ENCODE peak calls at places on chromosomes 6 and 20, in four cellular contexts. One of them, this sample, is unnamed.

GRCh38 chr6:170082531-170083187 is 208.2 kb downstream of the DLL1 start:
- DNase-seq in CD8-positive, alpha-beta T cell: no peak
- DNase-seq in pancreas: no peak
- DNase-seq in lower lobe of right lung: peak; percentile 24
- DNase-seq in this sample: no peak

GRCh38 chr6:138001750-138002349 is 105.4 kb downstream of the PERP start:
- DNase-seq in pancreas: peak; percentile 45
- DNase-seq in lower lobe of right lung: no peak
- DNase-seq in CD8-positive, alpha-beta T cell: peak; percentile 53
- DNase-seq in this sample: no peak

GRCh38 chr6:136016228-136017225 is 165.0 kb downstream of the PDE7B start:
- DNase-seq in lower lobe of right lung: peak; percentile 55
- DNase-seq in CD8-positive, alpha-beta T cell: no peak
- DNase-seq in pancreas: no peak
- DNase-seq in this sample: no peak

GRCh38 chr6:115618311-115618710 is 442.4 kb downstream of the FRK start:
- DNase-seq in pancreas: no peak
- DNase-seq in lower lobe of right lung: no peak
- DNase-seq in CD8-positive, alpha-beta T cell: no peak
- DNase-seq in this sample: no peak

GRCh38 chr20:17227669-17228623 is 1.1 kb downstream of the PCSK2 start:
- DNase-seq in lower lobe of right lung: peak; percentile 41
- DNase-seq in pancreas: no peak
- DNase-seq in CD8-positive, alpha-beta T cell: no peak
- DNase-seq in this sample: no peak

GRCh38 chr6:169803291-169803811 is 51.9 kb downstream of the ERMARD start:
- DNase-seq in pancreas: no peak
- DNase-seq in lower lobe of right lung: no peak
- DNase-seq in CD8-positive, alpha-beta T cell: no peak
- DNase-seq in this sample: peak; percentile 60

GRCh38 chr6:169978615-169979161 is 227.3 kb downstream of the ERMARD start:
- DNase-seq in lower lobe of right lung: peak; percentile 52
- DNase-seq in pancreas: no peak
- DNase-seq in CD8-positive, alpha-beta T cell: no peak
- DNase-seq in this sample: no peak

GRCh38 chr6:168908887-168909286 is 344.8 kb downstream of the THBS2 start:
- DNase-seq in pancreas: no peak
- DNase-seq in CD8-positive, alpha-beta T cell: no peak
- DNase-seq in lower lobe of right lung: no peak
- DNase-seq in this sample: no peak

GRCh38 chr6:47714802-47715201 is 16.4 kb downstream of the ADGRF4 start:
- DNase-seq in pancreas: no peak
- DNase-seq in lower lobe of right lung: no peak
- DNase-seq in CD8-positive, alpha-beta T cell: no peak
- DNase-seq in this sample: no peak

GRCh38 chr6:54440549-54440948 is 132.3 kb downstream of the TINAG start:
- DNase-seq in pancreas: no peak
- DNase-seq in CD8-positive, alpha-beta T cell: no peak
- DNase-seq in lower lobe of right lung: no peak
- DNase-seq in this sample: no peak

GRCh38 chr6:136499370-136499769 is 50.9 kb downstream of the MAP7 start:
- DNase-seq in CD8-positive, alpha-beta T cell: no peak
- DNase-seq in pancreas: no peak
- DNase-seq in lower lobe of right lung: no peak
- DNase-seq in this sample: no peak

GRCh38 chr6:13159295-13159694 is 169.0 kb downstream of the TBC1D7 start:
- DNase-seq in CD8-positive, alpha-beta T cell: no peak
- DNase-seq in lower lobe of right lung: no peak
- DNase-seq in pancreas: no peak
- DNase-seq in this sample: no peak

GRCh38 chr6:30882764-30883475 is 1.4 kb upstream of the DDR1 start:
- DNase-seq in pancreas: peak; percentile 89
- DNase-seq in CD8-positive, alpha-beta T cell: no peak
- DNase-seq in lower lobe of right lung: peak; percentile 83
- DNase-seq in this sample: no peak

GRCh38 chr6:111715321-111715720 is 109.6 kb upstream of the TRAF3IP2 start:
- DNase-seq in lower lobe of right lung: no peak
- DNase-seq in pancreas: no peak
- DNase-seq in CD8-positive, alpha-beta T cell: no peak
- DNase-seq in this sample: no peak

GRCh38 chr20:44643596-44644383 is 7.7 kb downstream of the ADA start:
- DNase-seq in pancreas: peak; percentile 27
- DNase-seq in CD8-positive, alpha-beta T cell: peak; percentile 24
- DNase-seq in lower lobe of right lung: peak; percentile 69
- DNase-seq in this sample: peak; percentile 49

GRCh38 chr6:170011233-170012142 is 260.1 kb downstream of the ERMARD start:
- DNase-seq in pancreas: no peak
- DNase-seq in CD8-positive, alpha-beta T cell: no peak
- DNase-seq in lower lobe of right lung: no peak
- DNase-seq in this sample: no peak

GRCh38 chr6:136103101-136103688 is 146.9 kb downstream of the MTFR2 start:
- DNase-seq in CD8-positive, alpha-beta T cell: no peak
- DNase-seq in pancreas: no peak
- DNase-seq in lower lobe of right lung: no peak
- DNase-seq in this sample: no peak

GRCh38 chr6:118298476-118298875 is 249.6 kb upstream of the PLN start:
- DNase-seq in CD8-positive, alpha-beta T cell: no peak
- DNase-seq in lower lobe of right lung: no peak
- DNase-seq in pancreas: no peak
- DNase-seq in this sample: no peak

GRCh38 chr6:1613631-1614447 is 4.1 kb downstream of the FOXC1 start:
- DNase-seq in CD8-positive, alpha-beta T cell: no peak
- DNase-seq in lower lobe of right lung: no peak
- DNase-seq in pancreas: no peak
- DNase-seq in this sample: no peak

GRCh38 chr6:52391599-52391998 is 28.5 kb upstream of the EFHC1 start:
- DNase-seq in pancreas: no peak
- DNase-seq in CD8-positive, alpha-beta T cell: no peak
- DNase-seq in lower lobe of right lung: no peak
- DNase-seq in this sample: no peak

GRCh38 chr6:40958740-40959139 is 80.3 kb downstream of the UNC5CL start:
- DNase-seq in CD8-positive, alpha-beta T cell: no peak
- DNase-seq in lower lobe of right lung: no peak
- DNase-seq in pancreas: no peak
- DNase-seq in this sample: no peak

GRCh38 chr20:40807094-40807623 is 118.1 kb upstream of the MAFB start:
- DNase-seq in pancreas: no peak
- DNase-seq in CD8-positive, alpha-beta T cell: no peak
- DNase-seq in lower lobe of right lung: no peak
- DNase-seq in this sample: no peak

GRCh38 chr6:146209942-146210341 is 181.1 kb downstream of the GRM1 start:
- DNase-seq in CD8-positive, alpha-beta T cell: no peak
- DNase-seq in pancreas: no peak
- DNase-seq in lower lobe of right lung: no peak
- DNase-seq in this sample: no peak

GRCh38 chr6:163761491-163761890 is 347.0 kb downstream of the QKI start:
- DNase-seq in CD8-positive, alpha-beta T cell: no peak
- DNase-seq in pancreas: no peak
- DNase-seq in lower lobe of right lung: no peak
- DNase-seq in this sample: no peak

GRCh38 chr20:17873410-17874270 is 95.0 kb downstream of the SNX5 start:
- DNase-seq in lower lobe of right lung: peak; percentile 88
- DNase-seq in CD8-positive, alpha-beta T cell: no peak
- DNase-seq in pancreas: peak; percentile 91
- DNase-seq in this sample: no peak

GRCh38 chr20:57072184-57072583 is 194.3 kb downstream of the BMP7 start:
- DNase-seq in pancreas: no peak
- DNase-seq in CD8-positive, alpha-beta T cell: no peak
- DNase-seq in lower lobe of right lung: no peak
- DNase-seq in this sample: no peak

GRCh38 chr20:63782051-63782471 is 42.5 kb downstream of the SLC2A4RG start:
- DNase-seq in lower lobe of right lung: no peak
- DNase-seq in pancreas: no peak
- DNase-seq in CD8-positive, alpha-beta T cell: peak; percentile 15
- DNase-seq in this sample: no peak

GRCh38 chr20:50130346-50130703 is 17.4 kb upstream of the UBE2V1 start:
- DNase-seq in CD8-positive, alpha-beta T cell: no peak
- DNase-seq in lower lobe of right lung: no peak
- DNase-seq in pancreas: no peak
- DNase-seq in this sample: no peak

GRCh38 chr20:50128520-50128905 is 15.6 kb upstream of the UBE2V1 start:
- DNase-seq in lower lobe of right lung: no peak
- DNase-seq in CD8-positive, alpha-beta T cell: no peak
- DNase-seq in pancreas: no peak
- DNase-seq in this sample: no peak

GRCh38 chr20:50129662-50130345 is 16.9 kb upstream of the UBE2V1 start:
- DNase-seq in lower lobe of right lung: no peak
- DNase-seq in CD8-positive, alpha-beta T cell: no peak
- DNase-seq in pancreas: no peak
- DNase-seq in this sample: no peak

GRCh38 chr20:50133041-50133440 is 20.1 kb upstream of the UBE2V1 start:
- DNase-seq in lower lobe of right lung: no peak
- DNase-seq in CD8-positive, alpha-beta T cell: no peak
- DNase-seq in pancreas: no peak
- DNase-seq in this sample: no peak

DNA sequence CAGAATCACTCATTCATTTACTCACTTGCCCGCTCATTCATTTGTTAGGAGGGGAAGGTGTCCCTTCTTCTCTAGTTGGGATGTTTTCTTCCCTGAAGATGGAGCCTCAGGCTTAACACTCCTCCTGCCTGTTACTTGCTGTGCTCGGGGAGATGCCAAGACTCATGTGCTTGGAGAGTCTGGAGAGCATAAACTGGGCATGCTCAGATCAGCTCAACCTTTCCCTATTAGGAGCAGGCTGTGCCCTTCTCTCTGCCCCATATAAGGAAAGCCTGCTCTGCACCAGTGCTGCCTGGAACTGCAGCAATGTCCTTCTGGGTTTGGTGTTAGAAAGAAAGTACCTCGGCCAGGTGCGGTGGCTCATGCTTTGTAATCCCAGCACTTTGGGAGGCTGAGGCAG is 18.0 kb upstream of the UBE2V1 start:
- DNase-seq in lower lobe of right lung: no peak
- DNase-seq in CD8-positive, alpha-beta T cell: no peak
- DNase-seq in pancreas: no peak
- DNase-seq in this sample: no peak
- H3K36me3 ChIP-seq in lower lobe of right lung: peaks cover 89% of the 10 kb centered on the region
- H3K36me3 ChIP-seq in CD8-positive, alpha-beta T cell: peaks cover 52% of the 10 kb centered on the region
- H3K36me3 ChIP-seq in pancreas: no peaks in the 10 kb centered on the region
- H3K36me3 ChIP-seq in this sample: no peaks in the 10 kb centered on the region

GRCh38 chr6:150482883-150483409 is 114.1 kb downstream of the IYD start:
- DNase-seq in lower lobe of right lung: no peak
- DNase-seq in CD8-positive, alpha-beta T cell: no peak
- DNase-seq in pancreas: no peak
- DNase-seq in this sample: no peak

DNA sequence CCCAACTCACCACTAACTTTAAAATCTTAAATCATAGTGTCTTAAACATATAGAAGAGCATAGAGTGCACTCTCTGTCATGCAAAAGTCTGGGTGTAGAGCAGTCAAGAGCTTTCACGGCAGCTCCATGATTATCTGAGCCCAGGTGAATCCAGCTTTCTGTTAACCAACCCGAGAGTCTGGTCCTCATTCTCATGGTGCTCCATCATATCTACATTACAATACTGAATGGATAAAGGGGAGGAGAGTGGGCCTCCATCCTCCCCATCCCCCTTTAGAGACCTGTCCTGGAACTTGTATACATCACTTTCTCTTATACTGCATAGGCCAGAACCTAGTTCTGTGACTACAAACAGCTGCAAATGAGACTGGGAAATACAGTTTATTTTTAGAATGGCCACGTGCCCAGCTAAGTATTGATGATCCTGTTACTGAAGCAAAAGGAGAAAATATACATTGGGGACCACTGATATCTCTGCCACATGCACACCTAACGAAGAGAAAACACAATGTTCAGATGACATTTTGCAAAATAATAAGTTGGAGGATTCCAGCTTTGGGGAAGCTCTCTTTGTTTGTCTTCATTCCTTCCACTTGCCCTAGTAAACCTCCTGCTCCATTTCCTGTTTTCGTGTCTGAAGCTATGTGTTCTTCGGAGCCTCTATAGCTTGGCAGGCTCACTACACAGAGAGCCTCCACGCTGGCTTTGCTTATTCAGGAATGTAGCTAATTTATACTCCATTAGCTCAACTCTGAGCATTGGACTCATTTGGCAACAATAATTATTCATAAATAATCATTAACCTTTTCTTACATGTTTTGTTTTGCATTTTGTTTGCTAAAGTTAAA is 110.1 kb downstream of the IYD start:
- DNase-seq in lower lobe of right lung: no peak
- DNase-seq in pancreas: no peak
- DNase-seq in CD8-positive, alpha-beta T cell: no peak
- DNase-seq in this sample: no peak
- TF ChIP-seq CTCF in lower lobe of right lung: no peak
- TF ChIP-seq CTCF in pancreas: no peak
- TF ChIP-seq CTCF in CD8-positive, alpha-beta T cell: no peak
- TF ChIP-seq CTCF in this sample: no peak

GRCh38 chr6:28910901-28911680 is 12.7 kb downstream of the TRIM27 start:
- DNase-seq in lower lobe of right lung: no peak
- DNase-seq in pancreas: no peak
- DNase-seq in CD8-positive, alpha-beta T cell: no peak
- DNase-seq in this sample: no peak

GRCh38 chr6:28903686-28904085 is 20.1 kb downstream of the TRIM27 start:
- DNase-seq in lower lobe of right lung: no peak
- DNase-seq in CD8-positive, alpha-beta T cell: no peak
- DNase-seq in pancreas: no peak
- DNase-seq in this sample: no peak

GRCh38 chr6:28906674-28907073 is 17.1 kb downstream of the TRIM27 start:
- DNase-seq in lower lobe of right lung: no peak
- DNase-seq in pancreas: no peak
- DNase-seq in CD8-positive, alpha-beta T cell: no peak
- DNase-seq in this sample: no peak

GRCh38 chr6:28907394-28907793 is 16.4 kb downstream of the TRIM27 start:
- DNase-seq in lower lobe of right lung: no peak
- DNase-seq in CD8-positive, alpha-beta T cell: no peak
- DNase-seq in pancreas: no peak
- DNase-seq in this sample: no peak
- H3K27me3 ChIP-seq in lower lobe of right lung: no peaks in the 10 kb centered on the region
- H3K27me3 ChIP-seq in CD8-positive, alpha-beta T cell: no peaks in the 10 kb centered on the region
- H3K27me3 ChIP-seq in pancreas: no peaks in the 10 kb centered on the region
- H3K27me3 ChIP-seq in this sample: no peaks in the 10 kb centered on the region

GRCh38 chr6:104951677-104952076 is 5.2 kb upstream of the LIN28B start:
- DNase-seq in lower lobe of right lung: no peak
- DNase-seq in pancreas: no peak
- DNase-seq in CD8-positive, alpha-beta T cell: no peak
- DNase-seq in this sample: no peak
- H3K36me3 ChIP-seq in lower lobe of right lung: no peaks in the 10 kb centered on the region
- H3K36me3 ChIP-seq in pancreas: no peaks in the 10 kb centered on the region
- H3K36me3 ChIP-seq in CD8-positive, alpha-beta T cell: no peaks in the 10 kb centered on the region
- H3K36me3 ChIP-seq in this sample: no peaks in the 10 kb centered on the region

DNA sequence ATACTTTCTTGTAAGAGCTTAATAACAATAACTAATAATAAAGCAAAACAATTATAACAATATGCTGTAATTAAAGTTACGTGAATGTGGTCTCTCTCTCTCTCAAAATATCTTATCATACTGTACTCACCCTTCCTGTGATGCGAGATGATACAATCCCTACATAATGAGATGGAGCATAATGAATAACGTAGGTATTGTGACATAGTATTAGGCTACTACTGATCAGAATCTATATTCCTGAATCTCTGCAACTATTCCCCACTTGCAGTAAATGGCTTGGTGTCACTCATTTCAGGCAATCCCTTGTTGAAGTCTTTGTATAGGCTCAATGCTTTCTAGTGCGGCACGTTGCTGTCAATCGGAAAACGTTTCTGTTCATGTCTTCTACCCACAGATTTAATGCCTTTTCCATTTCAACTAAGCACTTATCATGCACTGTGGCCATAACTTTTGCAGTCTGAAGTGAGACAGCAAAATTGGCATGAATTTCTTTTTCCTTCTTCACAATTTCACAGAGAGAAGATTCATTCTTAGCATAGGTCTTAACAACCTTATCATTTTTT is 32.3 kb downstream of the MOXD1 start:
- DNase-seq in CD8-positive, alpha-beta T cell: no peak
- DNase-seq in lower lobe of right lung: no peak
- DNase-seq in pancreas: no peak
- DNase-seq in this sample: no peak
- TF ChIP-seq CTCF in CD8-positive, alpha-beta T cell: no peak
- TF ChIP-seq CTCF in lower lobe of right lung: no peak
- TF ChIP-seq CTCF in pancreas: no peak
- TF ChIP-seq CTCF in this sample: no peak

This sample was measured in kidney epithelial cell.